ENCODE peak calls at places on chromosomes 3 and 15, in four cellular contexts. Y is hepatocyte, W is NCI-H1694, U is AG08396. R is an unnamed sample.

GRCh38 chr3:65246561-65246960 is 558.8 kb upstream of the ADAMTS9 start:
- DNase-seq in Y (peak; percentile 49), U (no peak), W (no peak), R (no peak)

GRCh38 chr3:45112939-45113338 is 33.2 kb downstream of the CDCP1 start:
- DNase-seq in U (no peak), Y (no peak), W (no peak), R (no peak)

GRCh38 chr15:65525622-65526021 is 4.6 kb upstream of the HACD3 start:
- DNase-seq in U (no peak), Y (no peak), W (no peak), R (no peak)

GRCh38 chr3:156421534-156421933 is 133.4 kb downstream of the SSR3 start:
- DNase-seq in U (no peak), W (no peak), Y (no peak), R (no peak)

GRCh38 chr15:40441012-40441735 is 421 bp downstream of the BAHD1 start:
- DNase-seq in Y (peak; percentile 57), W (no peak), U (no peak), R (no peak)

GRCh38 chr3:10950476-10951294 is 41.9 kb upstream of the SLC6A1 start:
- DNase-seq in Y (peak; percentile 45), U (peak; percentile 56), W (no peak), R (peak; percentile 7)

GRCh38 chr3:131840151-131840797 is 194.5 kb downstream of the CPNE4 start:
- DNase-seq in W (no peak), U (no peak), Y (no peak), R (no peak)

GRCh38 chr3:31181661-31182060 is 287.2 kb upstream of the GADL1 start:
- DNase-seq in U (no peak), W (no peak), Y (no peak), R (no peak)

GRCh38 chr3:9352917-9353823 is 9.7 kb upstream of the THUMPD3 start:
- DNase-seq in Y (peak; percentile 81), W (peak; percentile 6), U (peak; percentile 60), R (no peak)

GRCh38 chr15:93029613-93030429 is 59.2 kb downstream of the RGMA start:
- DNase-seq in W (no peak), U (peak; percentile 38), Y (peak; percentile 30), R (no peak)

GRCh38 chr15:76235186-76235826 is 76.0 kb downstream of the ETFA start:
- DNase-seq in W (peak; percentile 54), Y (peak; percentile 34), U (peak; percentile 32), R (peak; percentile 16)

GRCh38 chr3:100503450-100503849 is 11.0 kb downstream of the TMEM45A start:
- DNase-seq in Y (no peak), W (no peak), U (no peak), R (no peak)

GRCh38 chr15:49343546-49343945 is 79.5 kb upstream of the FGF7 start:
- DNase-seq in U (no peak), Y (no peak), W (no peak), R (no peak)

GRCh38 chr15:68151277-68151676 is 53.9 kb downstream of the CALML4 start:
- DNase-seq in Y (no peak), U (no peak), W (no peak), R (no peak)

GRCh38 chr3:48038971-48039481 is 22.8 kb upstream of the MAP4 start:
- DNase-seq in W (no peak), Y (no peak), U (no peak), R (no peak)

GRCh38 chr15:73922186-73923151 is 3.8 kb upstream of the LOXL1 start:
- DNase-seq in Y (peak; percentile 75), U (peak; percentile 66), W (peak; percentile 54), R (no peak)

GRCh38 chr3:12663311-12663935 is 494 bp downstream of the RAF1 start:
- DNase-seq in Y (peak; percentile 53), U (peak; percentile 45), W (no peak), R (no peak)

GRCh38 chr3:16548721-16549120 is 35.2 kb upstream of the RFTN1 start:
- DNase-seq in W (no peak), Y (no peak), U (peak; percentile 18), R (peak; percentile 20)

GRCh38 chr3:81307221-81307620 is 454.2 kb downstream of the GBE1 start:
- DNase-seq in U (no peak), W (no peak), Y (no peak), R (no peak)

GRCh38 chr3:17995769-17996168 is 253.3 kb upstream of the TBC1D5 start:
- DNase-seq in U (no peak), Y (no peak), W (no peak), R (no peak)

GRCh38 chr15:63072023-63072650 is 29.6 kb downstream of the TPM1 start:
- DNase-seq in W (no peak), U (no peak), Y (no peak), R (no peak)

GRCh38 chr3:116001063-116001765 is 377.9 kb downstream of the GAP43 start:
- DNase-seq in W (no peak), Y (no peak), U (no peak), R (no peak)

R was measured in AG04450.